ENCODE peak calls at places on chromosomes 4 and X, in six cellular contexts. L is left lung; S is iPS DF 6.9; Q is IMR-90; Y is CD8-positive, alpha-beta T cell; T is brain microvascular endothelial cell. A is an unnamed sample.

GRCh38 chr4:183924362-183925044 is 19.4 kb downstream of the STOX2 start:
- DNase-seq in Y (no peak), Q (no peak), L (no peak), T (no peak), S (no peak), A (no peak)

GRCh38 chr4:2932951-2933565 is 30.1 kb downstream of the NOP14 start:
- DNase-seq in T (no peak), L (peak), Y (peak), Q (no peak), S (no peak), A (no peak)

GRCh38 chr4:25367877-25368276 is 9.2 kb upstream of the ANAPC4 start:
- DNase-seq in Q (no peak), S (no peak), Y (no peak), L (no peak), T (no peak), A (no peak)

GRCh38 chrX:136030357-136031225 is 45.4 kb downstream of the SLC9A6 start:
- DNase-seq in Y (no peak), T (peak), Q (peak), L (no peak), S (no peak), A (no peak)

GRCh38 chr4:8332038-8332857 is 62.7 kb downstream of the HTRA3 start:
- DNase-seq in T (no peak), Q (no peak), S (no peak), Y (no peak), L (no peak), A (no peak)

GRCh38 chr4:130359537-130359936 is 1263.6 kb downstream of the C4orf33 start:
- DNase-seq in L (no peak), Q (peak), S (no peak), Y (no peak), T (peak), A (no peak)

GRCh38 chr4:11565213-11565612 is 136.5 kb upstream of the HS3ST1 start:
- DNase-seq in S (no peak), Y (no peak), L (no peak), Q (no peak), T (no peak), A (no peak)

GRCh38 chrX:143461616-143462015 is 55.7 kb downstream of the SPANXN3 start:
- DNase-seq in T (no peak), S (no peak), L (no peak), Q (no peak), Y (no peak), A (no peak)

GRCh38 chrX:3576886-3577516 is 136.4 kb downstream of the PRKX start:
- DNase-seq in Q (peak), T (no peak), Y (no peak), S (no peak), L (no peak), A (no peak)

GRCh38 chr4:117370944-117371665 is 285.7 kb upstream of the TRAM1L1 start:
- DNase-seq in Q (no peak), S (no peak), Y (no peak), T (no peak), L (no peak), A (no peak)

GRCh38 chr4:11904117-11904535 is 475.4 kb upstream of the HS3ST1 start:
- DNase-seq in L (no peak), Q (no peak), Y (no peak), T (no peak), S (no peak), A (no peak)

GRCh38 chr4:86846921-86847320 is 2.3 kb downstream of the SLC10A6 start:
- DNase-seq in T (no peak), Q (no peak), L (no peak), S (no peak), Y (no peak), A (no peak)

GRCh38 chr4:40842725-40843401 is 93.1 kb downstream of the NSUN7 start:
- DNase-seq in L (no peak), T (no peak), Y (no peak), Q (peak), S (no peak), A (no peak)

GRCh38 chr4:8198206-8198905 is 734 bp upstream of the SH3TC1 start:
- DNase-seq in S (no peak), Y (no peak), T (no peak), L (peak), Q (no peak), A (no peak)

GRCh38 chrX:34598360-34598759 is 58.7 kb downstream of the TMEM47 start:
- DNase-seq in Y (no peak), S (no peak), L (no peak), Q (no peak), T (no peak), A (no peak)

GRCh38 chr4:6348408-6348807 is 78.8 kb downstream of the WFS1 start:
- DNase-seq in T (no peak), Q (no peak), S (no peak), L (no peak), Y (no peak), A (no peak)

GRCh38 chrX:107549504-107549903 is 78.8 kb upstream of the PRPS1 start:
- DNase-seq in L (no peak), Y (peak), S (no peak), T (no peak), Q (no peak), A (no peak)

GRCh38 chr4:41763741-41764140 is 15.2 kb upstream of the PHOX2B start:
- DNase-seq in L (no peak), T (no peak), S (no peak), Q (no peak), Y (no peak), A (no peak)

GRCh38 chr4:3302786-3303444 is 10.1 kb downstream of the RGS12 start:
- DNase-seq in S (no peak), Y (no peak), Q (no peak), T (no peak), L (no peak), A (no peak)

GRCh38 chr4:143356493-143356892 is 19.8 kb downstream of the GAB1 start:
- DNase-seq in L (no peak), Q (no peak), S (no peak), Y (no peak), T (no peak), A (no peak)

GRCh38 chrX:131827935-131828334 is 195.2 kb upstream of the STK26 start:
- DNase-seq in Y (peak), S (no peak), L (no peak), Q (no peak), T (peak), A (no peak)

GRCh38 chr4:138225477-138225876 is 16.7 kb downstream of the SLC7A11 start:
- DNase-seq in Y (no peak), L (no peak), Q (peak), T (no peak), S (no peak), A (no peak)
- H3K27ac ChIP-seq in Y (no peak), L (no peak), Q (peak), T (no peak), S (no peak), A (peak)

DNA sequence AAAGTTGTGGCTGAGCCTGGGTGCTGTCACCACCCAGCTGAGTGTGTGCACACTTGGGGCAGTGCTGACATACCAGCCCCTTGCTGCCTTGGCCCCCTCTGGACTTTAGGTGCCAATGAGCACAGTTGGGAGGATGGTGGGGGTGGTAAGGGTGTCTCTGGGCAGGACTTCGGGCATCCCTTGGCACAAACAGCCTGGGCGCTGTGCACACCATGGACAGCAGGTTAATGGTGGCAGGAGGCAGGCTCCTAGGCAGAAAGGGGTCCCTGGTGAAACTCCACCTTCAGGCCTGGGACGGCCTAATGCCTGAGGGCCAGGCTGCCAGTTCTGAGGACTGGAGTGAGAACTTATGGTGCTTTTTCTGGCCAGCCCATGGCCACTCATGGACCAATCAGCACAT is 32.4 kb upstream of the TEX13C start:
- DNase-seq in S (no peak), L (no peak), Y (no peak), Q (no peak), T (no peak), A (no peak)
- H3K27ac ChIP-seq in S (no peak), L (no peak), Y (no peak), Q (no peak), T (no peak), A (no peak)

DNA sequence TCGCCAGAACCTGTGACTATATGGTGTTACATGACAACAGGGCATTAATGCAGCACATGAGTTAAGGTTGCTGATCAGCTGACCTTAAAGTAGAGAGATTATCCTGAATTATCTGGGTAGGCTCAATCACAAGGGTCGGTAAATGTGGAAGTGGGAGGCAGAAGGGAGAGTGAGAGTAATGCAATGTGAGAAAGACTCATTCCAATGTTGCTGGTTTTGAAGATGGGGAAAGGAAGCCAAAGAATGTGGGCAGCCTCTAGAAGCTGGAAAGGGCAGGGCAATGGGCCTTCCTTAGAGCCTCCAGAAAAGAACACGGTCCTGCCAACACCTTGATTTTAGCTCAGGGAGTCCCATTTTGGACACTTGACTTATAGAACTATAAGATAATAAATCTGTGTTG is 67.4 kb downstream of the STX18 start:
- DNase-seq in S (no peak), Q (no peak), T (no peak), L (no peak), Y (no peak), A (no peak)
- H3K27ac ChIP-seq in S (no peak), Q (no peak), T (peak), L (no peak), Y (no peak), A (no peak)

GRCh38 chr4:140523857-140524742 is at the start of gene ELMOD2:
- DNase-seq in L (peak), S (peak), Q (peak), Y (peak), T (peak), A (peak)

DNA sequence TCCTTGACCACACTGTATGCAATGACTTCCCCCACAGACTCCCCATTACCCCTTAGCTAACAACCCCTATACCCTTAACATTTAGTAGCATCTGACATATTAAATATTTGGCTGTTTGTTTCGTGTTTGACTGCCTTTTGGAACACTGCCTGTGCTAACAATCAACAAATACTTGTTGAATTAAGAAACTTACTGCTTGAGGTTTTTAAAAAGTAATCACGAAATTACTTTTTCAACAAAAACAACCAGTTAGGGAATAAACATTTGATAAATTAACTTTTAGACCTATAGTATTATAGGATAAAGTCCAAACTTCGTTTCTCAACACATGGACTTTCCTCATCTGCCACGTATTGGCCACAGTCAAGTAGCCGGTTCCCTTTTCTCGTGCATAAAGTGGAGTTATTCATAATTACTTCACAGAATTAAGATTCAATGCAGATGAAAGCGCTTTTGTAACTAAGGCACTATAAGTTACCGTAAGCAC is 555 bp upstream of the ELMOD2 start:
- DNase-seq in Y (no peak), T (no peak), S (no peak), L (no peak), Q (no peak), A (no peak)
- H3K27ac ChIP-seq in Y (no peak), T (no peak), S (no peak), L (no peak), Q (no peak), A (peak)

GRCh38 chr4:94548571-94548970 is 96.8 kb downstream of the PDLIM5 start:
- DNase-seq in Y (no peak), T (peak), S (no peak), L (no peak), Q (peak), A (no peak)
- H3K27ac ChIP-seq in Y (no peak), T (peak), S (no peak), L (no peak), Q (peak), A (no peak)

DNA sequence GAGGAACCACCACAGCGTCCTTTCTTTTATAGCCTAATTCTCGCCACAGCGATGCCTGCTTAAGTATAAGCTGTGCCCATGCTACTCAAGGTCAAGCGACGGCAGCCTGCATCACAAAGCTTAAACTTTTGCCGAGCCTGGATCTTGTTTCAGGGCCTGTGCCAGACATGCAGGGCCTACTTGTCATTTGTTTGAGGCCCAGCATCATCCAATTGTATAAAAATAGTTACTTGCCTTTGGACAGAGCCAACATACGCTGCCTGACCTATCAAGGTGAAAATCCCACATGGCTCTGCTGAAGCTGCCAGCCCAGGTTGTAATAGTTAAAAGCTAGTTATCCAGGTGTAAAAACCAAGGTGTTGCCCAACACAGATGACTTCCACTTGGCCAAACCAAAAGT is 107.1 kb downstream of the TMEM131L start:
- DNase-seq in L (no peak), Y (no peak), Q (no peak), S (no peak), T (no peak), A (no peak)
- H3K27ac ChIP-seq in L (no peak), Y (no peak), Q (no peak), S (no peak), T (no peak), A (no peak)

GRCh38 chrX:73215263-73215662 is 612 bp upstream of the NAP1L2 start:
- DNase-seq in Y (no peak), T (no peak), S (no peak), L (no peak), Q (no peak), A (no peak)

GRCh38 chrX:73214366-73215094 is at the start of gene NAP1L2:
- DNase-seq in L (no peak), Q (no peak), Y (peak), T (no peak), S (peak), A (peak)

DNA sequence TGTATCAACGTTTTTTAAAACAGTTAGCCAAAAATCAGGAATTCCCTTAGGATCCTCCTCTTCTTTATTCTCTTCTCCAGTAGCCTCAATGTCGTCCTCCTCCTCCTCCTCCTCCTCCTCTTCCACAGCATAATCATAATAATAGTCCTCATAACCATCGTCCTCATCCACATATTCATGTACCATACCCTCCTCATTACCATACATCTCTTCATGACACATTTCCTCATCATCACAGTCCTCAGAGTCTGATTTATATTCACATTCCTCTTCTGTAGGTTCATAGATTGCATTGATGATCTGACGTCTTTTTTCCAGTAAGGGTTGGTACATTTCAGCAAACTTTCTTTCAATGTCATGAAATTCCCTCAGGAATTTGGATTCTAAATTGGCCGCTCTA is 917 bp downstream of the NAP1L2 start:
- DNase-seq in Y (no peak), S (no peak), Q (no peak), T (no peak), L (no peak), A (no peak)
- H3K27ac ChIP-seq in Y (peak), S (no peak), Q (no peak), T (no peak), L (no peak), A (no peak)

DNA sequence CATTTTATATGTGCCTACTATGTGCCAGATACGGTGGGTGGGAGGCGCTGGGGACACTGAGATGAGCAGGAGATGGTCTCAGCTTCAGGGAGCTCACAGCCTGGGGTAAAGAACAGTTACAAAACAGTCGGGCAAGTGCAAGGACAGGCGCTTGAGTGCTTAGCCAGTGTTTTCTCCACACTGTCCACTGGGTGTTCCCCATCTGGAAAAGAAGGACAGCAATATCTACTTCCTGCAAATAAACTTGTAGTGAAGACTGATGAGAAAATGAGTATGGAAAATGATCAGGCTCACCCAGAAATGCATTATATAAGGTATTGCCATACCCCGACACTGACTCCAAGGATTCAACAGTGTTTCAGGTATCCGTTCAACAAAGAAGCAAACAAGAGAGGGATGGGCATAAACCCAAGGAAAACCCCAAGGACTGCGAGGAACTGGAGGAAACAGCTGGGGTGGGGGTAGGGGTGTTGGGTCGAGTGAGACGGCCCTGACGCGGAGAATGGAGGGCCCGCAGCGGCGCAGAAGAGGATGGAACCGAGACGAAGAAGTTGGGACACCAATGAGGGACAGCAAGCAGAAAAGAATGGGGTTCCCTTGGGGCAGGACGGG is 805 bp downstream of the TMEM185A start:
- DNase-seq in Y (no peak), S (no peak), L (no peak), Q (peak), T (peak), A (no peak)
- H3K27ac ChIP-seq in Y (peak), S (no peak), L (peak), Q (peak), T (no peak), A (no peak)

A was measured in substantia nigra.